ENCODE peak calls at places on chromosomes 5 and 9, in six cellular contexts. L is heart left ventricle, S is suprapubic skin, Y is A549, G is breast epithelium, C is right lobe of liver. N is an unnamed sample.

GRCh38 chr5:167899490-167899889 is 392.0 kb upstream of the WWC1 start:
- DNase-seq in S (no peak), L (no peak), C (no peak), Y (no peak), G (no peak), N (peak; percentile 50)

GRCh38 chr9:121059998-121060636 is 10.0 kb upstream of the C5 start:
- DNase-seq in L (no peak), S (no peak), G (no peak), Y (peak; percentile 81), C (no peak), N (peak; percentile 55)

GRCh38 chr9:85137606-85138150 is 468.1 kb downstream of the NTRK2 start:
- DNase-seq in L (no peak), C (no peak), S (no peak), G (no peak), Y (no peak), N (no peak)

GRCh38 chr5:33755216-33755615 is 136.6 kb downstream of the ADAMTS12 start:
- DNase-seq in G (no peak), Y (no peak), L (no peak), C (no peak), S (no peak), N (no peak)

GRCh38 chr9:80503692-80504400 is 932.1 kb downstream of the TLE4 start:
- DNase-seq in C (no peak), G (no peak), S (no peak), Y (no peak), L (no peak), N (no peak)

GRCh38 chr9:137411670-137412380 is 11.1 kb downstream of the EXD3 start:
- DNase-seq in S (no peak), L (peak; percentile 85), G (peak; percentile 90), C (peak; percentile 72), Y (peak; percentile 87), N (peak; percentile 99)

GRCh38 chr5:40399349-40399748 is 280.4 kb upstream of the PTGER4 start:
- DNase-seq in G (no peak), C (no peak), L (no peak), Y (no peak), S (no peak), N (no peak)

GRCh38 chr5:133864711-133865110 is 103.7 kb downstream of the C5orf15 start:
- DNase-seq in C (no peak), G (no peak), S (no peak), Y (no peak), L (no peak), N (no peak)

GRCh38 chr9:35727676-35728040 is 4.3 kb downstream of the TLN1 start:
- DNase-seq in G (no peak), Y (no peak), S (no peak), C (no peak), L (no peak), N (no peak)

GRCh38 chr9:99085949-99086948 is 18.7 kb upstream of the TGFBR1 start:
- DNase-seq in S (no peak), C (no peak), Y (no peak), L (no peak), G (no peak), N (peak; percentile 30)

GRCh38 chr5:72141440-72142271 is 34.4 kb downstream of the MAP1B start:
- DNase-seq in S (no peak), G (no peak), C (no peak), Y (peak; percentile 81), L (peak; percentile 42), N (peak; percentile 39)
- TF ChIP-seq POLR2A in S (no peak), G (no peak), C (no peak), Y (no peak), L (no peak), N (no peak)

GRCh38 chr9:110256142-110256391 is 240 bp downstream of the TXN start:
- DNase-seq in Y (no peak), G (no peak), L (no peak), C (no peak), S (no peak), N (peak; percentile 31)

GRCh38 chr9:110255417-110256141 is 728 bp downstream of the TXN start:
- DNase-seq in C (peak; percentile 83), L (peak; percentile 61), Y (peak; percentile 61), G (peak; percentile 36), S (peak; percentile 88), N (peak; percentile 80)

GRCh38 chr9:110257097-110257955 is 1.0 kb upstream of the TXN start:
- DNase-seq in C (peak; percentile 54), Y (no peak), S (no peak), L (peak; percentile 38), G (no peak), N (no peak)

GRCh38 chr9:110257971-110258370 is 1.7 kb upstream of the TXN start:
- DNase-seq in S (no peak), G (no peak), Y (no peak), C (no peak), L (no peak), N (no peak)

DNA sequence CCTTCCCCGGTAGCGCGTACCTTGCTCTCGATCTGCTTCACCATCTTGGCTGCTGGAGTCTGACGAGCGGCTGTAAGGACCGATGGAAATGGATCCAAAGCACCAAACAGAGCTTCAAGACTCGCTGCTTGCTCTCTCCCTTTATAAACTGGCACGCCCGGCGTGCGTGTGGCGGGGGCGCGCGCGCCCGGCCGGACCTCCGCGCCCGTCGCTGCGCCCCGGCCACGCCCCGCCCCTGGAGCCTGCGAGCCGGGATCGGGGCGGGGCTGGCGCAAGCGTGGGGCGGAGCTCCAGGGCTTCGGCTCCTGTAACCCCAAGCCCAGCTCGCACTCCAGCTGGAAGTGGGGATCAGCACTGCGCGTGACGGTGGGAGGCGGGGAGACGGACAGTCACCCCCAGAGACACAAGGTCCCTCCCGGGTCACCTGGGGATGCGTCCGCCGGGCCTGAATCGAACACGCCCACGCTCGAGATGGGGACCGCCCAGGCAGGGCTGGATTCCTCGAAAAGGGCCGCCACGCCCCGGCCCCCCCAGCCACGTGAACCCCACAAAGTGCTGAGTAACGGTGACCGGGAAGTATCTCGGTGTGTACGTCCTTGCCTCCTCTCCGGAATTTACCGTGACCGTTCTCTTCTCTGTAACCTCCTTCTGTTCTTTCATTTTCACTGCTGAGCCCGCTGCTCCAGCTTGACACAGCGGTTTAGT is at the start of gene TXN:
- DNase-seq in L (peak; percentile 91), S (peak; percentile 94), Y (peak; percentile 97), G (peak; percentile 78), C (peak; percentile 94), N (peak; percentile 93)
- TF ChIP-seq POLR2A in L (peak; percentile 71), S (peak; percentile 81), Y (peak; percentile 96), G (no peak), C (peak; percentile 96), N (peak; percentile 91)

GRCh38 chr9:127422787-127423186 is 1.4 kb upstream of the ZNF79 start:
- DNase-seq in Y (no peak), C (no peak), G (no peak), L (no peak), S (no peak), N (no peak)

GRCh38 chr9:127422133-127422782 is 1.9 kb upstream of the ZNF79 start:
- DNase-seq in C (no peak), G (no peak), S (no peak), Y (no peak), L (no peak), N (no peak)

GRCh38 chr9:127423591-127423933 is 620 bp upstream of the ZNF79 start:
- DNase-seq in L (no peak), C (no peak), Y (no peak), S (no peak), G (no peak), N (peak; percentile 67)

GRCh38 chr9:127424669-127424986 is 446 bp downstream of the ZNF79 start:
- DNase-seq in S (no peak), L (no peak), G (no peak), C (no peak), Y (no peak), N (no peak)

DNA sequence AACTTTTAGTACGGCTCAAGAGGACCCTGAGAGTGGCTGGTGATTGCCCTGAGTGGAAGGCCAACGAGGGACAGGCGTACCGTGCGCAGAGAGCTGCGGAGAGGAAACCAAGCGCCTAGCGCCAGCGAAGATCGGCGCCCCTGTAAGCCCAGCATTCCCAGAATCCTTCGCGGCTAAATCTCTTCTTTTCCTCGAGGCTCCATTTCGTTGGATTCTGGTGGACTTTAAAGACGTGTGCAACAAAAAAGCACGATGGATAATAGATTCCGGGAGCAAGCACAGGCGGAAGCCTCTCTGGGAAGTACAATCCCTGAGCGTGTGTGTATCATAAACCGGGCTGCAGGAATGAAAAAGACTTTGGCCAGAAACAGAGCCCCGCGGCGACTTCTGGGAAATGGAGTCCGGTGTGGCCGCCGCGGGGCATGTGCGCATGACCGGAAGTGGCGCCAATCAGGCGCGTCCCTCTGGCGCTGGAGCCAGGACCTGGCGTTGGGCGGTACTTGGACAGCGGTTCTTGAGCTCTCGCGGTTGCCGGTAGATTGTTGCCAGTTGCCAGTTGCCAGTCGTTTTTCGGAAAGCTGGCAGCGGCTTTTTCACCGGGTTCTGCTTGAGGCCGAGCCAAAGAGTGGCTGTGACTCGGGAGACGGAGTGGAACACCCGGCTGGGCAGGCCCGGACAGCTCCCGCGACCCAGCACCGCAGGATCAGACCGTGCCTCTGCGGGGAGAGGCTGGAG is at the start of gene ZNF79:
- DNase-seq in C (peak; percentile 95), G (peak; percentile 92), L (peak; percentile 95), S (peak; percentile 97), Y (peak; percentile 92), N (peak; percentile 99)
- TF ChIP-seq POLR2A in C (peak; percentile 64), G (peak; percentile 46), L (peak; percentile 67), S (no peak), Y (peak; percentile 74), N (peak; percentile 90)

GRCh38 chr9:114397848-114398605 is 10.2 kb upstream of the AKNA start:
- DNase-seq in Y (peak; percentile 92), S (peak; percentile 98), G (peak; percentile 98), L (peak; percentile 96), C (peak; percentile 98), N (peak; percentile 84)
- TF ChIP-seq POLR2A in Y (peak; percentile 11), S (no peak), G (peak; percentile 74), L (peak; percentile 60), C (peak; percentile 85), N (no peak)

N was measured in H54.